ENCODE peak calls at places on chromosomes 12 and 14, in seven cellular contexts. Q, C, E, A, U, I and P are unnamed samples.

GRCh38 chr12:132775502-132776233 is 14.0 kb upstream of the ANKLE2 start:
- DNase-seq in Q (no peak), E (no peak), I (no peak), C (no peak), A (no peak), U (no peak), P (no peak)

GRCh38 chr12:51891843-51892242 is 3.9 kb downstream of the ANKRD33 start:
- DNase-seq in U (no peak), E (no peak), C (peak), Q (no peak), I (peak), A (peak), P (no peak)

GRCh38 chr12:110050927-110051326 is 2.6 kb upstream of the C12orf76 start:
- DNase-seq in Q (no peak), U (no peak), I (no peak), C (no peak), A (no peak), E (no peak), P (no peak)

GRCh38 chr12:60148109-60148508 is 552.3 kb downstream of the SLC16A7 start:
- DNase-seq in Q (no peak), A (peak), U (no peak), I (peak), E (no peak), C (peak), P (peak)

GRCh38 chr12:113961921-113962710 is 4.0 kb downstream of the RBM19 start:
- DNase-seq in E (no peak), C (no peak), Q (no peak), A (peak), U (no peak), I (no peak), P (no peak)

GRCh38 chr14:74463697-74464096 is 29.4 kb downstream of the NPC2 start:
- DNase-seq in U (no peak), C (no peak), I (no peak), E (no peak), A (no peak), Q (no peak), P (no peak)

GRCh38 chr14:75442166-75442565 is 14.3 kb downstream of the JDP2 start:
- DNase-seq in E (no peak), U (no peak), Q (no peak), I (no peak), A (no peak), C (no peak), P (no peak)

GRCh38 chr12:107441906-107442305 is 243.7 kb upstream of the PWP1 start:
- DNase-seq in I (no peak), C (no peak), E (no peak), A (no peak), Q (no peak), U (no peak), P (no peak)

GRCh38 chr12:121858662-121859572 is at the start of gene HPD:
- DNase-seq in I (peak), A (peak), U (no peak), Q (no peak), C (peak), E (no peak), P (no peak)

GRCh38 chr12:26231930-26232329 is 36.6 kb downstream of the SSPN start:
- DNase-seq in Q (no peak), U (no peak), C (no peak), I (no peak), A (no peak), E (no peak), P (no peak)

GRCh38 chr12:115109863-115110262 is 425.9 kb upstream of the TBX3 start:
- DNase-seq in E (no peak), C (no peak), U (no peak), Q (peak), I (no peak), A (no peak), P (no peak)

GRCh38 chr14:22555573-22556011 is 33.4 kb downstream of the DAD1 start:
- DNase-seq in E (no peak), C (no peak), U (no peak), A (no peak), Q (no peak), I (peak), P (no peak)

GRCh38 chr14:55327179-55327578 is 56.0 kb downstream of the FBXO34 start:
- DNase-seq in U (no peak), A (no peak), E (no peak), Q (no peak), I (no peak), C (no peak), P (no peak)

GRCh38 chr12:1821805-1822204 is 1.4 kb downstream of the LRTM2 start:
- DNase-seq in E (no peak), Q (peak), A (no peak), I (no peak), C (no peak), U (no peak), P (no peak)

GRCh38 chr14:49969961-49970360 is 77.1 kb downstream of the ARF6 start:
- DNase-seq in I (no peak), C (no peak), A (no peak), Q (no peak), E (no peak), U (no peak), P (no peak)

GRCh38 chr14:51290132-51290531 is 50.1 kb downstream of the TMX1 start:
- DNase-seq in A (no peak), U (no peak), E (no peak), C (no peak), Q (no peak), I (no peak), P (no peak)

GRCh38 chr14:35365130-35366047 is 39.2 kb downstream of the NFKBIA start:
- DNase-seq in A (peak), E (no peak), I (peak), Q (no peak), C (peak), U (no peak), P (peak)

GRCh38 chr12:110699591-110700445 is 10.9 kb upstream of the HVCN1 start:
- DNase-seq in C (no peak), I (no peak), A (no peak), U (no peak), E (no peak), Q (no peak), P (no peak)

GRCh38 chr12:120413901-120414695 is 23.8 kb upstream of the COX6A1 start:
- DNase-seq in I (no peak), C (no peak), E (no peak), Q (peak), A (no peak), U (no peak), P (no peak)

GRCh38 chr12:133256321-133256720 is 20.6 kb upstream of the ANHX start:
- DNase-seq in Q (no peak), C (no peak), U (no peak), I (no peak), A (no peak), E (no peak), P (no peak)